ENCODE peak calls at places on chromosomes 2 and 18, in nine cellular contexts. S is colonic mucosa, K is GM06990, C is hepatocyte, W is Calu3, P is BJ, A is stomach, I is gastrocnemius medialis, M is A549. O is an unnamed sample.

GRCh38 chr18:27540126-27540525 is 355.0 kb upstream of the CHST9 start:
- DNase-seq in S (no peak), K (no peak), C (peak; percentile 10), W (no peak), P (no peak), A (no peak), I (no peak), M (no peak), O (no peak)

GRCh38 chr2:23467618-23468017 is 82.6 kb downstream of the KLHL29 start:
- DNase-seq in S (no peak), K (no peak), C (no peak), W (no peak), P (no peak), A (no peak), I (no peak), M (no peak), O (no peak)

GRCh38 chr2:241803387-241804325 is 5.3 kb upstream of the NEU4 start:
- DNase-seq in S (peak; percentile 26), K (peak; percentile 84), C (peak; percentile 59), W (peak; percentile 18), P (peak; percentile 1), A (no peak), I (no peak), M (no peak), O (peak; percentile 16)

GRCh38 chr2:234864518-234864917 is 87.3 kb upstream of the SH3BP4 start:
- DNase-seq in S (no peak), K (no peak), C (no peak), W (no peak), P (no peak), A (no peak), I (no peak), M (no peak), O (no peak)

GRCh38 chr2:155485141-155485842 is 786.8 kb downstream of the KCNJ3 start:
- DNase-seq in S (no peak), K (no peak), C (no peak), W (no peak), P (no peak), A (no peak), I (no peak), M (no peak), O (no peak)

GRCh38 chr18:36297419-36298112 is at the start of gene FHOD3:
- DNase-seq in S (peak; percentile 46), K (peak; percentile 61), C (peak; percentile 67), W (peak; percentile 57), P (no peak), A (peak; percentile 54), I (peak; percentile 53), M (peak; percentile 27), O (peak; percentile 68)

GRCh38 chr2:192230864-192231453 is 36.2 kb upstream of the TMEFF2 start:
- DNase-seq in S (no peak), K (no peak), C (no peak), W (no peak), P (no peak), A (no peak), I (no peak), M (no peak), O (no peak)

GRCh38 chr2:16408331-16409005 is 257.2 kb downstream of the CYRIA start:
- DNase-seq in S (no peak), K (no peak), C (no peak), W (no peak), P (no peak), A (no peak), I (no peak), M (no peak), O (no peak)

GRCh38 chr18:78804206-78805030 is 175.2 kb upstream of the SALL3 start:
- DNase-seq in S (no peak), K (no peak), C (no peak), W (no peak), P (no peak), A (no peak), I (no peak), M (no peak), O (no peak)

GRCh38 chr2:10369269-10370255 is 66.9 kb downstream of the HPCAL1 start:
- DNase-seq in S (peak; percentile 60), K (no peak), C (peak; percentile 68), W (no peak), P (no peak), A (peak; percentile 87), I (no peak), M (no peak), O (no peak)

GRCh38 chr2:10124538-10125045 is 2.1 kb downstream of the RRM2 start:
- DNase-seq in S (peak; percentile 71), K (no peak), C (peak; percentile 83), W (peak; percentile 58), P (no peak), A (no peak), I (peak; percentile 32), M (no peak), O (no peak)

GRCh38 chr2:176561706-176562105 is 292.5 kb downstream of the MTX2 start:
- DNase-seq in S (no peak), K (no peak), C (no peak), W (no peak), P (no peak), A (no peak), I (no peak), M (no peak), O (no peak)

GRCh38 chr18:67417864-67418523 is 98.5 kb downstream of the DSEL start:
- DNase-seq in S (no peak), K (no peak), C (peak; percentile 13), W (peak; percentile 21), P (no peak), A (no peak), I (no peak), M (peak; percentile 8), O (no peak)

GRCh38 chr2:119764832-119765231 is 5.1 kb downstream of the PTPN4 start:
- DNase-seq in S (no peak), K (no peak), C (no peak), W (no peak), P (no peak), A (no peak), I (no peak), M (no peak), O (no peak)

GRCh38 chr2:117931266-117931665 is 82.6 kb downstream of the CCDC93 start:
- DNase-seq in S (no peak), K (no peak), C (no peak), W (no peak), P (no peak), A (no peak), I (no peak), M (no peak), O (no peak)

GRCh38 chr2:240685771-240686371 is 3.2 kb upstream of the AQP12B start:
- DNase-seq in S (peak; percentile 68), K (no peak), C (peak; percentile 75), W (peak; percentile 36), P (no peak), A (no peak), I (no peak), M (no peak), O (peak; percentile 21)

GRCh38 chr18:62596145-62597005 is 73.5 kb downstream of the ZCCHC2 start:
- DNase-seq in S (no peak), K (no peak), C (peak; percentile 36), W (peak; percentile 35), P (no peak), A (no peak), I (no peak), M (no peak), O (no peak)

GRCh38 chr2:221465776-221466175 is 106.3 kb downstream of the EPHA4 start:
- DNase-seq in S (no peak), K (peak; percentile 1), C (no peak), W (no peak), P (no peak), A (no peak), I (no peak), M (no peak), O (no peak)

GRCh38 chr2:204268458-204268857 is 276.8 kb upstream of the PARD3B start:
- DNase-seq in S (no peak), K (no peak), C (no peak), W (no peak), P (no peak), A (no peak), I (no peak), M (no peak), O (no peak)
- TF ChIP-seq CTCF in S (no peak), K (no peak), C (no peak), W (no peak), P (no peak), A (no peak), I (no peak), M (no peak), O (no peak)

DNA sequence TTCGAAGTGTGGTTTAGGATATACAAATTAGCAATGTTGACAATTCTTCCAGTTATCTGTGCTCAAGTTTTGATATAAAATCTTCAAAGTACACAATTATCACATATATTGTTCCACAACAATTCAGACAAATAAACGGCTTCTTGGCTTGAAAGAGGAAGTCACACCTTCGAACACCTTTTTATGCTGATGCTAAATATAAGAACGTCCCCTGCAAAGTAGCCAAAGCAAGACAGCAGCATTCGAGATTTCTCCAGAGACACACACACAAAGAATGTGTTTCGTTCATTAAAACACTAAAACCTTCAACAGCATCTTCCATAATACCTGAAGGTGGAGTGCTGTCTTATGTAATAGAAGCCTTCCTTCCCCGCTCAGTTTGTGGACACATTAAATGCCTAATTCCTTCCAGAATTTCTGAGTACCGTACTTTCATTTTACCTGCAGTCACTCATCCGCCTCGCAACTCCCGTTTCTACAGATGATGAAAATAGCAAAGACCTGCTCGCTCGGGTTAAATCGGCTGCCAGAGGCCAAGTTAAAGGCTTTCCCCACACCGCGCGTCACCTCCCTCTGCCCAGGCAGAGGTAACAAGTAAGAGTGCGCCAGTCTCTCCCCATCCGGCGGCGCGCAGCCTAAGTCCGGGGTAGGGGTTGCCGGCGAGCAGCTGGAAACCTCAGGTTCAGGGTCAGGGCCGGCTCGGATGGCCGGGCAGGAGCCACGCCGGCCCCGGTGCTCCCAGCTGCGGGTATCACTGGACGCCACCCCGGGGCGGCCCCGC is 847 bp downstream of the SERPINE2 start:
- DNase-seq in S (peak; percentile 40), K (peak; percentile 25), C (peak; percentile 57), W (peak; percentile 56), P (no peak), A (no peak), I (no peak), M (peak; percentile 62), O (peak; percentile 37)
- TF ChIP-seq CTCF in S (no peak), K (no peak), C (no peak), W (no peak), P (no peak), A (no peak), I (no peak), M (peak; percentile 11), O (no peak)

GRCh38 chr18:48336332-48336731 is 72.9 kb downstream of the ZBTB7C start:
- DNase-seq in S (no peak), K (no peak), C (peak; percentile 40), W (no peak), P (no peak), A (no peak), I (no peak), M (no peak), O (no peak)
- TF ChIP-seq CTCF in S (no peak), K (no peak), C (peak; percentile 38), W (no peak), P (no peak), A (no peak), I (no peak), M (no peak), O (no peak)

DNA sequence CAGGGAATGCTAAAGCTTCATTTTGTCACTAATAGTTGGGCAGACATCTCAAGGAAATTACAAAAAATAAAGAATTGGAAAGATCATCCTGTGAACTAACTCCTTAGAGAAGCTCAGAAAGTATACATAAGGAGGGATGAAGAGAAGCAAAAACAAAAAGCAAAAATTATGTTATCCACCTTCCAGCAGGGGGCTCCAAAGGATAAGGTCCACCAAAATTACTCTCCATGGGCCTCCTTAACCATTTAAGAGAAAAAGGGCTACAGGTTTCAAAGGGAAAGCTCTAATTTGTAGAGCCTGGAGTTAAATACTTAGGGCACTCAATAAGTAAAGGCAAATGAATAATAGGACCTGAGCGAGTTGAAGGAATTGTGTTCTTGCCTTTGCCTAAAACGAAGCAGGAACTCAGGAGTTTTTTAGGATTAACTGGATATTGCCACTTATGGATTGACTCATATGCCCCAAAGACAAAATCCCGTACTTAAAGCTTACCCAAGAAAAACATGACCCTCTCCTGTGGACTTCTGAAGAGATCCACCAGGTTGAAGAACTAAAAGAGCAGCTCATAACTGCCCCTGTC is 1167.9 kb downstream of the DSC3 start:
- DNase-seq in S (no peak), K (no peak), C (peak; percentile 46), W (peak; percentile 58), P (no peak), A (no peak), I (no peak), M (no peak), O (no peak)
- TF ChIP-seq CTCF in S (no peak), K (peak; percentile 61), C (peak; percentile 62), W (peak; percentile 62), P (peak; percentile 35), A (no peak), I (no peak), M (peak; percentile 29), O (peak; percentile 39)

O was measured in D721Med.